ENCODE peak calls at places on chromosomes 12 and 14, in four cellular contexts. One of them, this sample, is unnamed.

GRCh38 chr12:111720457-111720856 is 34.6 kb downstream of the ACAD10 start:
- DNase-seq in CD4-positive, CD25-positive, alpha-beta regulatory T cell: no peak
- DNase-seq in activated T-helper 2 cell treated with anti-CD3 and anti-CD28 coated beads, Interferon-gamma antibody, Interleukin-2, Interleukin-4, amounts not matched to agents 10 μg/mL and 5 μg/mL and 100 μg/mL, durations not matched to agents 14 hours and 24 hours and 36 hours: no peak
- DNase-seq in fibroblast of the aortic adventitia: no peak
- DNase-seq in this sample: no peak

GRCh38 chr12:8941691-8942478 is 7.6 kb downstream of the M6PR start:
- DNase-seq in CD4-positive, CD25-positive, alpha-beta regulatory T cell: no peak
- DNase-seq in activated T-helper 2 cell treated with anti-CD3 and anti-CD28 coated beads, Interferon-gamma antibody, Interleukin-2, Interleukin-4, amounts not matched to agents 10 μg/mL and 5 μg/mL and 100 μg/mL, durations not matched to agents 14 hours and 24 hours and 36 hours: no peak
- DNase-seq in fibroblast of the aortic adventitia: no peak
- DNase-seq in this sample: no peak

GRCh38 chr12:32920506-32921085 is 24.0 kb upstream of the PKP2 start:
- DNase-seq in CD4-positive, CD25-positive, alpha-beta regulatory T cell: no peak
- DNase-seq in activated T-helper 2 cell treated with anti-CD3 and anti-CD28 coated beads, Interferon-gamma antibody, Interleukin-2, Interleukin-4, amounts not matched to agents 10 μg/mL and 5 μg/mL and 100 μg/mL, durations not matched to agents 14 hours and 24 hours and 36 hours: no peak
- DNase-seq in fibroblast of the aortic adventitia: no peak
- DNase-seq in this sample: no peak

GRCh38 chr12:95674088-95674595 is 116.4 kb downstream of the NTN4 start:
- DNase-seq in CD4-positive, CD25-positive, alpha-beta regulatory T cell: no peak
- DNase-seq in activated T-helper 2 cell treated with anti-CD3 and anti-CD28 coated beads, Interferon-gamma antibody, Interleukin-2, Interleukin-4, amounts not matched to agents 10 μg/mL and 5 μg/mL and 100 μg/mL, durations not matched to agents 14 hours and 24 hours and 36 hours: no peak
- DNase-seq in fibroblast of the aortic adventitia: no peak
- DNase-seq in this sample: no peak

GRCh38 chr12:5846950-5847349 is 98.1 kb downstream of the ANO2 start:
- DNase-seq in CD4-positive, CD25-positive, alpha-beta regulatory T cell: no peak
- DNase-seq in activated T-helper 2 cell treated with anti-CD3 and anti-CD28 coated beads, Interferon-gamma antibody, Interleukin-2, Interleukin-4, amounts not matched to agents 10 μg/mL and 5 μg/mL and 100 μg/mL, durations not matched to agents 14 hours and 24 hours and 36 hours: no peak
- DNase-seq in fibroblast of the aortic adventitia: no peak
- DNase-seq in this sample: no peak

GRCh38 chr12:104737682-104738370 is 220.3 kb downstream of the SLC41A2 start:
- DNase-seq in CD4-positive, CD25-positive, alpha-beta regulatory T cell: no peak
- DNase-seq in activated T-helper 2 cell treated with anti-CD3 and anti-CD28 coated beads, Interferon-gamma antibody, Interleukin-2, Interleukin-4, amounts not matched to agents 10 μg/mL and 5 μg/mL and 100 μg/mL, durations not matched to agents 14 hours and 24 hours and 36 hours: no peak
- DNase-seq in fibroblast of the aortic adventitia: no peak
- DNase-seq in this sample: no peak

GRCh38 chr14:61372842-61373555 is 51.6 kb downstream of the PRKCH start:
- DNase-seq in CD4-positive, CD25-positive, alpha-beta regulatory T cell: no peak
- DNase-seq in activated T-helper 2 cell treated with anti-CD3 and anti-CD28 coated beads, Interferon-gamma antibody, Interleukin-2, Interleukin-4, amounts not matched to agents 10 μg/mL and 5 μg/mL and 100 μg/mL, durations not matched to agents 14 hours and 24 hours and 36 hours: no peak
- DNase-seq in fibroblast of the aortic adventitia: no peak
- DNase-seq in this sample: no peak

GRCh38 chr12:109875572-109876131 is 4.7 kb downstream of the GLTP start:
- DNase-seq in CD4-positive, CD25-positive, alpha-beta regulatory T cell: no peak
- DNase-seq in activated T-helper 2 cell treated with anti-CD3 and anti-CD28 coated beads, Interferon-gamma antibody, Interleukin-2, Interleukin-4, amounts not matched to agents 10 μg/mL and 5 μg/mL and 100 μg/mL, durations not matched to agents 14 hours and 24 hours and 36 hours: no peak
- DNase-seq in fibroblast of the aortic adventitia: no peak
- DNase-seq in this sample: no peak

GRCh38 chr12:124142395-124143005 is 152.4 kb upstream of the RFLNA start:
- DNase-seq in CD4-positive, CD25-positive, alpha-beta regulatory T cell: no peak
- DNase-seq in activated T-helper 2 cell treated with anti-CD3 and anti-CD28 coated beads, Interferon-gamma antibody, Interleukin-2, Interleukin-4, amounts not matched to agents 10 μg/mL and 5 μg/mL and 100 μg/mL, durations not matched to agents 14 hours and 24 hours and 36 hours: no peak
- DNase-seq in fibroblast of the aortic adventitia: no peak
- DNase-seq in this sample: no peak

GRCh38 chr12:65779091-65779642 is 45.1 kb upstream of the HMGA2 start:
- DNase-seq in CD4-positive, CD25-positive, alpha-beta regulatory T cell: no peak
- DNase-seq in activated T-helper 2 cell treated with anti-CD3 and anti-CD28 coated beads, Interferon-gamma antibody, Interleukin-2, Interleukin-4, amounts not matched to agents 10 μg/mL and 5 μg/mL and 100 μg/mL, durations not matched to agents 14 hours and 24 hours and 36 hours: no peak
- DNase-seq in fibroblast of the aortic adventitia: peak; percentile 69
- DNase-seq in this sample: no peak

GRCh38 chr12:69240625-69240984 is 1.2 kb downstream of the CPSF6 start:
- DNase-seq in CD4-positive, CD25-positive, alpha-beta regulatory T cell: peak; percentile 65
- DNase-seq in activated T-helper 2 cell treated with anti-CD3 and anti-CD28 coated beads, Interferon-gamma antibody, Interleukin-2, Interleukin-4, amounts not matched to agents 10 μg/mL and 5 μg/mL and 100 μg/mL, durations not matched to agents 14 hours and 24 hours and 36 hours: peak; percentile 26
- DNase-seq in fibroblast of the aortic adventitia: no peak
- DNase-seq in this sample: no peak

GRCh38 chr12:51270847-51271518 is 768 bp upstream of the SMAGP start:
- DNase-seq in CD4-positive, CD25-positive, alpha-beta regulatory T cell: no peak
- DNase-seq in activated T-helper 2 cell treated with anti-CD3 and anti-CD28 coated beads, Interferon-gamma antibody, Interleukin-2, Interleukin-4, amounts not matched to agents 10 μg/mL and 5 μg/mL and 100 μg/mL, durations not matched to agents 14 hours and 24 hours and 36 hours: no peak
- DNase-seq in fibroblast of the aortic adventitia: peak; percentile 77
- DNase-seq in this sample: no peak

GRCh38 chr12:6391013-6391412 is 7.1 kb downstream of the LTBR start:
- DNase-seq in CD4-positive, CD25-positive, alpha-beta regulatory T cell: no peak
- DNase-seq in activated T-helper 2 cell treated with anti-CD3 and anti-CD28 coated beads, Interferon-gamma antibody, Interleukin-2, Interleukin-4, amounts not matched to agents 10 μg/mL and 5 μg/mL and 100 μg/mL, durations not matched to agents 14 hours and 24 hours and 36 hours: no peak
- DNase-seq in fibroblast of the aortic adventitia: no peak
- DNase-seq in this sample: no peak

GRCh38 chr14:36319899-36320209 is 583 bp downstream of the MBIP start:
- DNase-seq in CD4-positive, CD25-positive, alpha-beta regulatory T cell: no peak
- DNase-seq in activated T-helper 2 cell treated with anti-CD3 and anti-CD28 coated beads, Interferon-gamma antibody, Interleukin-2, Interleukin-4, amounts not matched to agents 10 μg/mL and 5 μg/mL and 100 μg/mL, durations not matched to agents 14 hours and 24 hours and 36 hours: no peak
- DNase-seq in fibroblast of the aortic adventitia: peak; percentile 32
- DNase-seq in this sample: no peak

GRCh38 chr12:12645485-12645884 is 33.8 kb downstream of the CREBL2 start:
- DNase-seq in CD4-positive, CD25-positive, alpha-beta regulatory T cell: peak; percentile 77
- DNase-seq in activated T-helper 2 cell treated with anti-CD3 and anti-CD28 coated beads, Interferon-gamma antibody, Interleukin-2, Interleukin-4, amounts not matched to agents 10 μg/mL and 5 μg/mL and 100 μg/mL, durations not matched to agents 14 hours and 24 hours and 36 hours: no peak
- DNase-seq in fibroblast of the aortic adventitia: peak; percentile 50
- DNase-seq in this sample: peak; percentile 26

GRCh38 chr14:94355191-94355794 is 32.2 kb upstream of the SERPINA6 start:
- DNase-seq in CD4-positive, CD25-positive, alpha-beta regulatory T cell: no peak
- DNase-seq in activated T-helper 2 cell treated with anti-CD3 and anti-CD28 coated beads, Interferon-gamma antibody, Interleukin-2, Interleukin-4, amounts not matched to agents 10 μg/mL and 5 μg/mL and 100 μg/mL, durations not matched to agents 14 hours and 24 hours and 36 hours: no peak
- DNase-seq in fibroblast of the aortic adventitia: peak; percentile 72
- DNase-seq in this sample: no peak

GRCh38 chr12:120416490-120417216 is 21.3 kb upstream of the COX6A1 start:
- DNase-seq in CD4-positive, CD25-positive, alpha-beta regulatory T cell: no peak
- DNase-seq in activated T-helper 2 cell treated with anti-CD3 and anti-CD28 coated beads, Interferon-gamma antibody, Interleukin-2, Interleukin-4, amounts not matched to agents 10 μg/mL and 5 μg/mL and 100 μg/mL, durations not matched to agents 14 hours and 24 hours and 36 hours: no peak
- DNase-seq in fibroblast of the aortic adventitia: no peak
- DNase-seq in this sample: no peak

GRCh38 chr12:131797588-131797934 is 30.6 kb upstream of the MMP17 start:
- DNase-seq in CD4-positive, CD25-positive, alpha-beta regulatory T cell: no peak
- DNase-seq in activated T-helper 2 cell treated with anti-CD3 and anti-CD28 coated beads, Interferon-gamma antibody, Interleukin-2, Interleukin-4, amounts not matched to agents 10 μg/mL and 5 μg/mL and 100 μg/mL, durations not matched to agents 14 hours and 24 hours and 36 hours: no peak
- DNase-seq in fibroblast of the aortic adventitia: no peak
- DNase-seq in this sample: no peak

GRCh38 chr12:50187084-50187900 is 20.1 kb upstream of the CERS5 start:
- DNase-seq in CD4-positive, CD25-positive, alpha-beta regulatory T cell: peak; percentile 22
- DNase-seq in activated T-helper 2 cell treated with anti-CD3 and anti-CD28 coated beads, Interferon-gamma antibody, Interleukin-2, Interleukin-4, amounts not matched to agents 10 μg/mL and 5 μg/mL and 100 μg/mL, durations not matched to agents 14 hours and 24 hours and 36 hours: peak; percentile 29
- DNase-seq in fibroblast of the aortic adventitia: peak; percentile 93
- DNase-seq in this sample: no peak

GRCh38 chr12:109951751-109952150 is 44.4 kb downstream of the GIT2 start:
- DNase-seq in CD4-positive, CD25-positive, alpha-beta regulatory T cell: no peak
- DNase-seq in activated T-helper 2 cell treated with anti-CD3 and anti-CD28 coated beads, Interferon-gamma antibody, Interleukin-2, Interleukin-4, amounts not matched to agents 10 μg/mL and 5 μg/mL and 100 μg/mL, durations not matched to agents 14 hours and 24 hours and 36 hours: no peak
- DNase-seq in fibroblast of the aortic adventitia: peak; percentile 59
- DNase-seq in this sample: no peak

GRCh38 chr12:38160318-38161122 is 156.1 kb upstream of the ALG10B start:
- DNase-seq in CD4-positive, CD25-positive, alpha-beta regulatory T cell: no peak
- DNase-seq in activated T-helper 2 cell treated with anti-CD3 and anti-CD28 coated beads, Interferon-gamma antibody, Interleukin-2, Interleukin-4, amounts not matched to agents 10 μg/mL and 5 μg/mL and 100 μg/mL, durations not matched to agents 14 hours and 24 hours and 36 hours: no peak
- DNase-seq in fibroblast of the aortic adventitia: no peak
- DNase-seq in this sample: no peak

GRCh38 chr14:93032301-93032929 is 83.3 kb downstream of the ITPK1 start:
- DNase-seq in CD4-positive, CD25-positive, alpha-beta regulatory T cell: no peak
- DNase-seq in activated T-helper 2 cell treated with anti-CD3 and anti-CD28 coated beads, Interferon-gamma antibody, Interleukin-2, Interleukin-4, amounts not matched to agents 10 μg/mL and 5 μg/mL and 100 μg/mL, durations not matched to agents 14 hours and 24 hours and 36 hours: no peak
- DNase-seq in fibroblast of the aortic adventitia: peak; percentile 69
- DNase-seq in this sample: no peak

GRCh38 chr12:57839996-57840395 is 6.5 kb downstream of the CTDSP2 start:
- DNase-seq in CD4-positive, CD25-positive, alpha-beta regulatory T cell: no peak
- DNase-seq in activated T-helper 2 cell treated with anti-CD3 and anti-CD28 coated beads, Interferon-gamma antibody, Interleukin-2, Interleukin-4, amounts not matched to agents 10 μg/mL and 5 μg/mL and 100 μg/mL, durations not matched to agents 14 hours and 24 hours and 36 hours: no peak
- DNase-seq in fibroblast of the aortic adventitia: no peak
- DNase-seq in this sample: no peak

GRCh38 chr14:90645842-90646443 is 170.3 kb downstream of the TTC7B start:
- DNase-seq in CD4-positive, CD25-positive, alpha-beta regulatory T cell: no peak
- DNase-seq in activated T-helper 2 cell treated with anti-CD3 and anti-CD28 coated beads, Interferon-gamma antibody, Interleukin-2, Interleukin-4, amounts not matched to agents 10 μg/mL and 5 μg/mL and 100 μg/mL, durations not matched to agents 14 hours and 24 hours and 36 hours: no peak
- DNase-seq in fibroblast of the aortic adventitia: peak; percentile 16
- DNase-seq in this sample: no peak

GRCh38 chr12:12172106-12172511 is 94.7 kb downstream of the LRP6 start:
- DNase-seq in CD4-positive, CD25-positive, alpha-beta regulatory T cell: peak; percentile 38
- DNase-seq in activated T-helper 2 cell treated with anti-CD3 and anti-CD28 coated beads, Interferon-gamma antibody, Interleukin-2, Interleukin-4, amounts not matched to agents 10 μg/mL and 5 μg/mL and 100 μg/mL, durations not matched to agents 14 hours and 24 hours and 36 hours: peak; percentile 16
- DNase-seq in fibroblast of the aortic adventitia: peak; percentile 60
- DNase-seq in this sample: peak; percentile 12

This sample was measured in activated T-helper 1 cell treated with anti-CD3 and anti-CD28 coated beads, Interleukin-12 subunit alpha, Interleukin-12 subunit beta, Interleukin-2, Interleukin-4 antibody, amounts not matched to agents 30 ng/mL and 10 ng/mL and 1 ng/mL, durations not matched to agents 14 hours and 24 hours and 36 hours.